ENCODE peak calls at places on chromosomes 2 and 18, in eight cellular contexts. Z, C, S, X, I, J, H and W are unnamed samples.

GRCh38 chr2:19046986-19047780 is 311.2 kb downstream of the OSR1 start:
- DNase-seq in Z (no peak), C (no peak), S (no peak), X (no peak), I (no peak), J (no peak), H (no peak), W (no peak)

GRCh38 chr2:145286716-145287115 is 766.8 kb upstream of the ZEB2 start:
- DNase-seq in Z (no peak), C (no peak), S (no peak), X (no peak), I (no peak), J (no peak), H (no peak), W (no peak)

GRCh38 chr2:127608061-127609011 is 37.6 kb upstream of the GPR17 start:
- DNase-seq in Z (peak; percentile 42), C (no peak), S (no peak), X (no peak), I (peak; percentile 52), J (no peak), H (no peak), W (no peak)

GRCh38 chr2:230898016-230898415 is 27.0 kb downstream of the GPR55 start:
- DNase-seq in Z (peak; percentile 25), C (no peak), S (no peak), X (no peak), I (no peak), J (no peak), H (no peak), W (no peak)

GRCh38 chr2:241545113-241545512 is 13.4 kb upstream of the BOK start:
- DNase-seq in Z (no peak), C (no peak), S (no peak), X (no peak), I (no peak), J (no peak), H (no peak), W (peak; percentile 50)

GRCh38 chr2:67057901-67058703 is 339.0 kb upstream of the ETAA1 start:
- DNase-seq in Z (no peak), C (no peak), S (no peak), X (no peak), I (no peak), J (peak; percentile 68), H (peak; percentile 70), W (peak; percentile 9)

GRCh38 chr18:37393945-37394609 is 171.5 kb downstream of the CELF4 start:
- DNase-seq in Z (peak; percentile 79), C (peak; percentile 66), S (no peak), X (peak; percentile 93), I (peak; percentile 80), J (no peak), H (no peak), W (no peak)

GRCh38 chr2:78780321-78780720 is 245.2 kb upstream of the REG3G start:
- DNase-seq in Z (no peak), C (no peak), S (no peak), X (no peak), I (no peak), J (no peak), H (no peak), W (no peak)

GRCh38 chr2:51920509-51920908 is 888.6 kb upstream of the NRXN1 start:
- DNase-seq in Z (no peak), C (no peak), S (no peak), X (no peak), I (no peak), J (no peak), H (no peak), W (no peak)

GRCh38 chr2:206989306-206989705 is 50.0 kb downstream of the CPO start:
- DNase-seq in Z (no peak), C (peak; percentile 32), S (no peak), X (no peak), I (peak; percentile 70), J (peak; percentile 50), H (peak; percentile 49), W (no peak)

GRCh38 chr18:8952796-8953760 is 149.4 kb upstream of the NDUFV2 start:
- DNase-seq in Z (no peak), C (no peak), S (no peak), X (peak; percentile 79), I (no peak), J (peak; percentile 78), H (no peak), W (no peak)

GRCh38 chr18:58781627-58782194 is 83.0 kb upstream of the ZNF532 start:
- DNase-seq in Z (peak; percentile 85), C (peak; percentile 78), S (peak; percentile 3), X (no peak), I (peak; percentile 72), J (peak; percentile 81), H (peak; percentile 59), W (no peak)

GRCh38 chr2:170354855-170355649 is 177.1 kb downstream of the MYO3B start:
- DNase-seq in Z (no peak), C (no peak), S (no peak), X (no peak), I (no peak), J (no peak), H (no peak), W (no peak)

GRCh38 chr2:68594674-68595492 is 48.5 kb upstream of the PROKR1 start:
- DNase-seq in Z (no peak), C (peak; percentile 30), S (no peak), X (peak; percentile 12), I (peak; percentile 67), J (peak; percentile 57), H (peak; percentile 70), W (peak; percentile 2)

GRCh38 chr2:144126302-144126701 is 393.6 kb downstream of the ZEB2 start:
- DNase-seq in Z (no peak), C (no peak), S (no peak), X (no peak), I (no peak), J (no peak), H (no peak), W (no peak)

GRCh38 chr2:144127693-144128092 is 392.2 kb downstream of the ZEB2 start:
- DNase-seq in Z (no peak), C (no peak), S (no peak), X (no peak), I (no peak), J (no peak), H (no peak), W (no peak)

GRCh38 chr2:144131042-144131441 is 388.9 kb downstream of the ZEB2 start:
- DNase-seq in Z (no peak), C (no peak), S (no peak), X (no peak), I (no peak), J (peak; percentile 50), H (no peak), W (no peak)

GRCh38 chr2:144130551-144130950 is 389.4 kb downstream of the ZEB2 start:
- DNase-seq in Z (no peak), C (no peak), S (no peak), X (no peak), I (no peak), J (no peak), H (no peak), W (no peak)

DNA sequence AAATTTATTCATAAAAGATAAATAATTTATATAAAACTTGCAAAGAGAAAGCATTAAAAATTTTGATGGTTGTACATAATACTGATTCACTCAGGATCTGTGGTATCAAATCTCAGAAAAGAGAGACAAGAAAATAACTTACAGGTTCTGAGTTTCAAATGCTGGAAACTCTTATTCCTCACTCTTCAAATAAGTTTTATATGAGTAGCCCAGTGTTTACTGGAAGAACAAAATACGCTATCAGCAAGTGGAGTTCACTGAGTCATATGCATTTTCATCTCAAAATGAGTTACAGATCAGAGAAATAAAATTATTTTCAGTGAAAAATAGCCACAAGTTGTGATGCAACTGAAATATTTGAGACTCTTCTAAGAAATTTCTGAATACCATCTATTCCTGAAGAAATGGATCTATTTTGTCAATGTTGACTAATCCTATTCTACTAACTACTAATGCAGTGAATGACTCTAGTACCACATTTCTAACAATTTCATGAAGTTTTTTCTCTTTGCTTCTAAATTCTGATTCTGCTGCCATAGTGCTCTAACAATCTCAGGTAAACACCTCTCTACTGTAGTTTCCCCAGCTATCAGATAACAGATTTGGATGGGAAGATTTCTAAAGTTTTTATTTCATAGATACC is 391.7 kb downstream of the ZEB2 start:
- DNase-seq in Z (no peak), C (no peak), S (no peak), X (no peak), I (no peak), J (no peak), H (no peak), W (no peak)
- TF ChIP-seq CTCF in Z (no peak), C (no peak), S (no peak), X (no peak), I (no peak), J (no peak), H (no peak), W (no peak)

GRCh38 chr18:76256897-76257500 is 238.0 kb downstream of the ZNF516 start:
- DNase-seq in Z (no peak), C (peak; percentile 42), S (no peak), X (peak; percentile 16), I (no peak), J (peak; percentile 68), H (peak; percentile 22), W (peak; percentile 16)

GRCh38 chr18:76258209-76258608 is 236.8 kb downstream of the ZNF516 start:
- DNase-seq in Z (no peak), C (no peak), S (no peak), X (no peak), I (no peak), J (peak; percentile 49), H (no peak), W (no peak)

GRCh38 chr18:76251691-76252090 is 243.4 kb downstream of the ZNF516 start:
- DNase-seq in Z (no peak), C (no peak), S (no peak), X (no peak), I (no peak), J (no peak), H (no peak), W (no peak)

GRCh38 chr18:76255070-76255683 is 239.9 kb downstream of the ZNF516 start:
- DNase-seq in Z (no peak), C (no peak), S (no peak), X (no peak), I (no peak), J (no peak), H (no peak), W (no peak)

GRCh38 chr18:76252880-76253279 is 242.2 kb downstream of the ZNF516 start:
- DNase-seq in Z (no peak), C (peak; percentile 43), S (no peak), X (no peak), I (no peak), J (peak; percentile 19), H (no peak), W (no peak)
- TF ChIP-seq CTCF in Z (no peak), C (peak; percentile 90), S (no peak), X (peak; percentile 22), I (peak; percentile 29), J (peak; percentile 46), H (peak; percentile 38), W (peak; percentile 47)

DNA sequence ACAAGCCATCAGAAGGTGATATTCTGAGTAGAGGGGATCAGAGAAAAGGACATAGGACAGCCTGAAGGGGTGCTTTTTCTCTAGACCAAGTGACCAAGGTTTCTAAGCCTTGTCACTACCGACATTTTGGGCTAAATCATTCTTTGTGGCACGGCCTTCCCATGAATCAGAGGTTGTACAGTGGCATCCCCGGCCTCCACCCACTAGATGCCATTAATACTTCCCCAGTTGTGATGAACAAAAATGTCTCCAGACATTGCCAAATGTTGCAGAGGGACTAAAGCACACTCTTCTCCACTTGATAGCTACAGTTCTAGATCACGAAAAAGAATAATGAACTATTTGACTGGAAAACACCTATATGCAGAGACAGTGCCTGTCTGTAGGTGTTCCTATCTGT is 143.6 kb downstream of the PID1 start:
- DNase-seq in Z (no peak), C (no peak), S (no peak), X (no peak), I (no peak), J (no peak), H (no peak), W (no peak)
- TF ChIP-seq CTCF in Z (no peak), C (no peak), S (no peak), X (no peak), I (no peak), J (no peak), H (no peak), W (no peak)

GRCh38 chr18:32261003-32261402 is 71.2 kb downstream of the MEP1B start:
- DNase-seq in Z (no peak), C (no peak), S (no peak), X (no peak), I (no peak), J (peak; percentile 9), H (no peak), W (no peak)
- TF ChIP-seq CTCF in Z (no peak), C (peak; percentile 34), S (no peak), X (no peak), I (no peak), J (peak; percentile 35), H (no peak), W (peak; percentile 21)